ENCODE peak calls at places on chromosomes 6 and 20, in nine cellular contexts. P, L, J, T, S, K, O, D and Z are unnamed samples.

GRCh38 chr6:165726915-165727314 is 63.9 kb upstream of the PDE10A start:
- DNase-seq in P (no peak), L (peak; percentile 18), J (no peak), T (no peak), S (no peak), K (no peak), O (peak; percentile 17), D (no peak), Z (no peak)

GRCh38 chr20:10659651-10660601 is 13.9 kb downstream of the JAG1 start:
- DNase-seq in P (no peak), L (no peak), J (no peak), T (no peak), S (no peak), K (no peak), O (no peak), D (no peak), Z (no peak)

GRCh38 chr6:143513410-143513809 is 1.9 kb upstream of the FUCA2 start:
- DNase-seq in P (peak; percentile 16), L (no peak), J (no peak), T (peak; percentile 49), S (peak; percentile 73), K (no peak), O (no peak), D (no peak), Z (no peak)

GRCh38 chr20:38477747-38478146 is 5.1 kb downstream of the RALGAPB start:
- DNase-seq in P (no peak), L (no peak), J (no peak), T (no peak), S (no peak), K (no peak), O (no peak), D (no peak), Z (no peak)

GRCh38 chr6:51480040-51480439 is 607.4 kb downstream of the PKHD1 start:
- DNase-seq in P (no peak), L (no peak), J (no peak), T (no peak), S (no peak), K (no peak), O (no peak), D (no peak), Z (no peak)

GRCh38 chr20:62064788-62065668 is 653 bp downstream of the TAF4 start:
- DNase-seq in P (peak; percentile 42), L (no peak), J (no peak), T (peak; percentile 30), S (peak; percentile 57), K (no peak), O (no peak), D (no peak), Z (no peak)

GRCh38 chr6:143301204-143301603 is 149.3 kb downstream of the ADAT2 start:
- DNase-seq in P (no peak), L (no peak), J (no peak), T (no peak), S (no peak), K (no peak), O (no peak), D (no peak), Z (no peak)

GRCh38 chr6:37319156-37319555 is 34.6 kb upstream of the RNF8 start:
- DNase-seq in P (no peak), L (no peak), J (no peak), T (no peak), S (no peak), K (no peak), O (peak; percentile 13), D (no peak), Z (no peak)

GRCh38 chr6:11938285-11938890 is 73.7 kb upstream of the HIVEP1 start:
- DNase-seq in P (no peak), L (no peak), J (no peak), T (peak; percentile 9), S (peak; percentile 61), K (no peak), O (peak; percentile 18), D (no peak), Z (peak; percentile 16)

GRCh38 chr6:593139-593906 is 63.6 kb downstream of the HUS1B start:
- DNase-seq in P (peak; percentile 26), L (peak; percentile 80), J (peak; percentile 6), T (peak; percentile 78), S (no peak), K (no peak), O (peak; percentile 43), D (peak; percentile 16), Z (no peak)

GRCh38 chr20:18011951-18012645 is 43.3 kb downstream of the MGME1 start:
- DNase-seq in P (no peak), L (no peak), J (no peak), T (no peak), S (no peak), K (no peak), O (no peak), D (no peak), Z (no peak)

GRCh38 chr6:25384234-25384633 is 105.1 kb downstream of the CARMIL1 start:
- DNase-seq in P (no peak), L (no peak), J (no peak), T (no peak), S (no peak), K (no peak), O (no peak), D (no peak), Z (no peak)

GRCh38 chr6:84536914-84537638 is 227.3 kb downstream of the TBX18 start:
- DNase-seq in P (no peak), L (no peak), J (no peak), T (no peak), S (no peak), K (no peak), O (no peak), D (no peak), Z (no peak)

GRCh38 chr6:100267721-100268123 is 197.0 kb downstream of the SIM1 start:
- DNase-seq in P (no peak), L (peak; percentile 19), J (no peak), T (no peak), S (no peak), K (no peak), O (peak; percentile 93), D (no peak), Z (no peak)

GRCh38 chr20:48098866-48099265 is 313.6 kb upstream of the SULF2 start:
- DNase-seq in P (peak; percentile 77), L (no peak), J (no peak), T (no peak), S (no peak), K (no peak), O (peak; percentile 45), D (no peak), Z (no peak)

DNA sequence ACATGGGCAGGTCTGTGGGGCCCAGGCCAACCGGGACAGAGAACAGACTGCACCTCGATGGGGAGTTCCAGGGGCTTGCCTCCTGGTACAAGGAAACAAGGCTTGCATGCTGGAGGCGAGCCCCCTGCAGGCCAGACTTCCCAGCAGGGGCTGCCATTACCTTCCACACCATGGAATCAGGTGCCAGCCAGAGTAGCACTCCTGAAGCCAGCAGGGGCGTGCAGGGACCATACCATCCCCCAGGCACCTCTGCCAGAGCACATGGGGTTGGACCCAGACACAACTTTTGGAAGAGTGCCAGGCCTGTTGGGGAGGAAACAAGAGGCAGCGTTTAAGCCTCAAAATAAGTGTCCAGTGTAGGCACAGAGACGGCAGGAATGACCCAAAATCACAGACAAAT is 6.5 kb downstream of the DDO start:
- DNase-seq in P (no peak), L (no peak), J (no peak), T (no peak), S (no peak), K (no peak), O (no peak), D (no peak), Z (no peak)
- TF ChIP-seq CTCF in P (no peak), L (no peak), J (no peak), T (no peak), S (no peak), K (no peak), O (no peak), D (no peak), Z (peak; percentile 6)

DNA sequence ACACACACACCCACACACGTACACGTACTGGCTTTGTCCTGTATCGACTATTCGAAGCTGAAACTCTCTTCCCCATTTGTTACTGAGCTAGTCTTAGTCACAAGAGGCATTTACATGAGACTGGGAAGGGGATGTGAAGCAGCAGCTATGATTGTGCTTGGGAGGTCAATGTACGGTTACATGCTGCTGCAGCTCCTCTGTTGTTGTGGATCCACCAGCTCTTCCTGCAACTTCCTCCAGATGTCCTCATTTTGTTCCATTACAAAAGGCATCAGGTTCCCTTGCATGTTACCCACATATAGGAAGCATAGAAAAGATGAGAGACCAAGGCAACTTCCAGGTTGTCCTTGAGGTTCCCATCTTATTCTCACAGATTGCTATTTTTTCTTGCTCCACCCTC is 612.4 kb upstream of the IMPG1 start:
- DNase-seq in P (no peak), L (no peak), J (no peak), T (no peak), S (no peak), K (no peak), O (no peak), D (no peak), Z (no peak)
- TF ChIP-seq CTCF in P (no peak), L (no peak), J (no peak), T (no peak), S (no peak), K (no peak), O (no peak), D (no peak), Z (no peak)

DNA sequence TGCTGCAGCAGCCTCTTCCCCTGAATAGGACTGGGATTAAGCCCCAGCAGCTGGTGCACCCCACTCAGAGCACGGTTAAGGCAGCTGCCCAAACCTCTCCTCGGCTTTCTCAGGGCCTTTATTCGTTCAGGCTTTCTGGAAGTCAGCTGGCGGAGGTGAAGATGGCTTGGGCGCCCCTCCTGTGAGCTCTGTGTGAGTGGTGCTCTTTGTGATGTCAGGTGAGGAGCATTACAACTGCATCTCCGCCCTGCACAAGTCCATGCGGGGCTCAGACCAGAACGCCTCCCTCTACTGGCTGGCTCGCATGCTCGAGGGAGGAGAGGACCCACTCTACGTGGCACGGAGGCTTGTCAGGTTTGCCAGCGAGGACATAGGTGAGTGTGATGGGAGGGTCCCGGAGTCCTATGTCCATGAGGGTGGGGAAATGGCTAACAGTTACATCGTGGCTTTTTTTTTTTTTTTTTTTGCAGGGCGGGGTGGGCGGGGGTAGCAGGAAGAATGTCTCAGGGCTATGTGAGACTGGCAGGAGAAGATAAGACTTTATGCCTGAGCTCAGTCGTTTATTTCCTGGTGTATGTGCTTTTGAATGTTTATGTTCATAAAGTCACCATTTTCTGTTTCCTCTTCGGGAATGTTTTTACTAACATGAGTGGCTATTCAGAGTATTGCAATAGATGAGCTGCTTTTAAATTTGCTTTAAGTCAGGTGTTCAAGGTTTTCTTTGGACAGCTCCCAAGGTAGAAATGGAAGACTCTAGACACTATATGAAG is 18.2 kb downstream of the WRNIP1 start:
- DNase-seq in P (no peak), L (peak; percentile 24), J (no peak), T (no peak), S (no peak), K (no peak), O (no peak), D (no peak), Z (no peak)
- TF ChIP-seq CTCF in P (no peak), L (no peak), J (no peak), T (no peak), S (no peak), K (no peak), O (peak; percentile 21), D (no peak), Z (no peak)

DNA sequence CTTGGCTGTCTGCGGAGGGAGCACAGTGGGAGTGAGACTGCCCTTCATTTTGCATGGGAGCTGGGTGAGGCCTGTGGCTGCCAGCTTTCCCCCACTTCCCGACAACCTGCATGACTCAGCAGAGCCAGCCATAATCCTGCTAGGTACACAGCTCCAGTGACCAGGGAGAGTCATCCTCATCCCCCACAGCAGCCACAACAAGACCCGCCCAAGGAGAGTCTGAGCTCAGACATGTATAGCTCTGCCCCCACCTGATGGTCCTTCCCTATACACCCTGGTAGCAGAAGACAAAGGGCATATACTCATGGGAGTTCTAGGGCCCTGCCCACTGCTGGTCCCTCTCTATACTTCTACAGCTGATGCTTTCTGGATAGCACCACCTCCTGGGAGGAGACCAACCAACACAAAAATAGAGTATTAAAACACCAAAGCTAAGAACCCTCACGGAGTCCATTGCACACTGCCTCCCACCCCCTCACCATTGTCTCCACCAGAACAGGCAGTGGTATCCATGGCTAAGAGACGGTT is 29.3 kb upstream of the TPD52L1 start:
- DNase-seq in P (peak; percentile 44), L (no peak), J (no peak), T (no peak), S (no peak), K (no peak), O (peak; percentile 59), D (no peak), Z (no peak)
- TF ChIP-seq CTCF in P (no peak), L (no peak), J (peak; percentile 15), T (no peak), S (no peak), K (no peak), O (no peak), D (no peak), Z (no peak)